ENCODE peak calls at places on chromosomes 16 and 17, in eight cellular contexts. N is H1, G is endothelial cell of umbilical vein, F is HCT116, E is SK-N-SH, U is GM12878, B is HepG2, Z is K562. I is an unnamed sample. For H3K9me3, the result is how much of the 10 kb centered on the place peaks cover.

GRCh38 chr17:9237661-9238301 is 216.5 kb downstream of the NTN1 start:
- DNase-seq in N (no peak), G (no peak), F (no peak), E (no peak), U (no peak), B (peak), Z (no peak), I (no peak)

GRCh38 chr17:65677932-65678331 is 116.5 kb upstream of the AXIN2 start:
- DNase-seq in N (no peak), G (no peak), F (no peak), E (no peak), U (no peak), B (peak), Z (no peak), I (no peak)

GRCh38 chr17:50518265-50519023 is 10.2 kb downstream of the MYCBPAP start:
- DNase-seq in N (no peak), G (no peak), F (no peak), E (no peak), U (no peak), B (peak), Z (no peak), I (no peak)

GRCh38 chr17:29112780-29113295 is 67.4 kb downstream of the MYO18A start:
- DNase-seq in N (no peak), G (no peak), F (no peak), E (no peak), U (no peak), B (no peak), Z (no peak), I (no peak)

GRCh38 chr17:81651692-81652091 is 4.7 kb downstream of the PDE6G start:
- DNase-seq in N (no peak), G (no peak), F (no peak), E (peak), U (no peak), B (peak), Z (no peak), I (no peak)

GRCh38 chr17:82204831-82205719 is 7.6 kb downstream of the CCDC57 start:
- DNase-seq in N (no peak), G (peak), F (no peak), E (peak), U (no peak), B (no peak), Z (no peak), I (no peak)

GRCh38 chr17:75088902-75089417 is 1.2 kb downstream of the SLC16A5 start:
- DNase-seq in N (no peak), G (peak), F (no peak), E (no peak), U (no peak), B (peak), Z (no peak), I (no peak)

GRCh38 chr16:82181456-82182185 is 11.6 kb upstream of the MPHOSPH6 start:
- DNase-seq in N (no peak), G (no peak), F (no peak), E (no peak), U (no peak), B (no peak), Z (no peak), I (no peak)

GRCh38 chr17:16282522-16282921 is 65.5 kb downstream of the PIGL start:
- DNase-seq in N (no peak), G (peak), F (peak), E (no peak), U (no peak), B (no peak), Z (no peak), I (no peak)

GRCh38 chr17:69492410-69493071 is 78.0 kb downstream of the MAP2K6 start:
- DNase-seq in N (peak), G (no peak), F (peak), E (peak), U (no peak), B (no peak), Z (no peak), I (no peak)

GRCh38 chr17:50141026-50141749 is 9.3 kb downstream of the PPP1R9B start:
- DNase-seq in N (no peak), G (no peak), F (no peak), E (no peak), U (no peak), B (no peak), Z (no peak), I (no peak)

GRCh38 chr17:82020874-82021727 is 1.6 kb downstream of the CENPX start:
- DNase-seq in N (no peak), G (peak), F (peak), E (peak), U (no peak), B (peak), Z (no peak), I (no peak)

GRCh38 chr17:46023783-46024388 is 24.8 kb downstream of the STH start:
- DNase-seq in N (no peak), G (no peak), F (no peak), E (no peak), U (no peak), B (no peak), Z (no peak), I (no peak)

GRCh38 chr17:49930880-49931279 is 38.1 kb upstream of the DLX4 start:
- DNase-seq in N (no peak), G (no peak), F (no peak), E (no peak), U (no peak), B (no peak), Z (no peak), I (no peak)

GRCh38 chr17:50477976-50478375 is 684 bp upstream of the RSAD1 start:
- DNase-seq in N (no peak), G (no peak), F (no peak), E (no peak), U (no peak), B (no peak), Z (no peak), I (no peak)

DNA sequence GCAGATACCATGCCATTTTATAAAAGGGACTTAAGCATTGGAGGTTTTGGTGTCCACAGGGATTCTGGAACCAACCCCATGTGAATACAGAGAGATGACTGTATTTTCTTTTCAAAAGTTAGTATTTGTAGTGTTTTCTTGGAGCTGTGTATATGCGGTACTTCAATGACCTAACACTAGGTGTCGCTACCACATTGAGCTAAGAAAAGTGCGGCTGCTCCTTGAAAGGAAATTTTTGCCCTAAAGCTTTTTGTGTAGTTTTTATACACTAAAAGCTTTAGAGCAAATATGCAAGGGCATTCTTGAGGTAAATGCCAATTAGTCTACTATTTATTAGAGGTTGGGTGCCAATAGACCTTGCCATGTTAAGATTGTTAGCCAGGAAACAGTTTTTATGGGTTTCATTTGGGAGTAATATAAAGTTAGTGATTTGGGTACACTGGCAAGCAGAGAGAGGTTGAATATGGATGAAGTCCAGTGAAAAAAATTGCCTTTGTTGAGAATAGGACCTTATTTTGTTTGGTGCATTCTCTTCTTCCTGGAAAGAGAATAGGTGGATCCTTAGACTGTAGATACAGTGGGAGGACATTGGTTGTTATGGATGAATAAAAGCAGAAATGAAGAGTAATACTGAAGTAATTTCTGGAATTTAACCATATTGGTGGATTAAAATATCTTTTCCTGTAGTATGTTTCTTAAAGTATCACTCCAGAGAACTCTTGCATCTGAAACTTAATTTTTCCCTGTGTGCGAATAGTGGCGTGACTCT is 43.3 kb downstream of the BCAS3 start:
- DNase-seq in N (no peak), G (peak), F (peak), E (peak), U (peak), B (peak), Z (peak), I (peak)
- TF ChIP-seq POLR2AphosphoS5 in N (no peak), G (no peak), F (no peak), E (no peak), U (no peak), B (no peak), Z (no peak), I (no peak)

DNA sequence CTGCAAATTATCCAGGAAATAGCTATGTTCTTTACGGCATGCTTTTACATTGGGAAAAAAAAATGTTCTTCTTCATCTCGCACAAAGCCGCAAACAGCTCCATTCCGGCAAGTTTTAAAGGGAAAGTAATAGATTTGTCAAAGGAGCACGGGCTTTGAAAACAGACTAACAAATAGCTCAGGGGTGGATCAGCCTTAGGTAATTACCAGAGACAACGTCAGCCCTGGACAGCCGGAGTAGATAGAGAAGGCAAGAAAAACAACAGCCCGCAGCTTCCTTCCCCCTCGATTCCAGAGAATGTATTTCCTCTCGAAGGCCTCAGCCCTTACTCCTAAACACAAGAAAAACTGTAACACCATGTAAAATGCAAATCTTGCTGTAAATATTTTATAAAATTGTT is 222.5 kb downstream of the C16orf78 start:
- DNase-seq in N (no peak), G (peak), F (no peak), E (peak), U (no peak), B (no peak), Z (peak), I (peak)
- H3K9ac ChIP-seq in N (no peak), G (peak), F (no peak), E (no peak), U (no peak), B (no peak), Z (no peak), I (peak)

GRCh38 chr16:35636831-35637230 is 2177.4 kb downstream of the TP53TG3F start:
- DNase-seq in N (no peak), G (no peak), F (no peak), E (no peak), U (no peak), B (no peak), Z (no peak), I (no peak)

GRCh38 chr16:35642322-35642835 is 2183.0 kb downstream of the TP53TG3F start:
- DNase-seq in N (no peak), G (no peak), F (no peak), E (no peak), U (no peak), B (no peak), Z (no peak), I (no peak)

GRCh38 chr16:35637683-35638082 is 2178.3 kb downstream of the TP53TG3F start:
- DNase-seq in N (no peak), G (no peak), F (no peak), E (no peak), U (no peak), B (no peak), Z (no peak), I (no peak)

DNA sequence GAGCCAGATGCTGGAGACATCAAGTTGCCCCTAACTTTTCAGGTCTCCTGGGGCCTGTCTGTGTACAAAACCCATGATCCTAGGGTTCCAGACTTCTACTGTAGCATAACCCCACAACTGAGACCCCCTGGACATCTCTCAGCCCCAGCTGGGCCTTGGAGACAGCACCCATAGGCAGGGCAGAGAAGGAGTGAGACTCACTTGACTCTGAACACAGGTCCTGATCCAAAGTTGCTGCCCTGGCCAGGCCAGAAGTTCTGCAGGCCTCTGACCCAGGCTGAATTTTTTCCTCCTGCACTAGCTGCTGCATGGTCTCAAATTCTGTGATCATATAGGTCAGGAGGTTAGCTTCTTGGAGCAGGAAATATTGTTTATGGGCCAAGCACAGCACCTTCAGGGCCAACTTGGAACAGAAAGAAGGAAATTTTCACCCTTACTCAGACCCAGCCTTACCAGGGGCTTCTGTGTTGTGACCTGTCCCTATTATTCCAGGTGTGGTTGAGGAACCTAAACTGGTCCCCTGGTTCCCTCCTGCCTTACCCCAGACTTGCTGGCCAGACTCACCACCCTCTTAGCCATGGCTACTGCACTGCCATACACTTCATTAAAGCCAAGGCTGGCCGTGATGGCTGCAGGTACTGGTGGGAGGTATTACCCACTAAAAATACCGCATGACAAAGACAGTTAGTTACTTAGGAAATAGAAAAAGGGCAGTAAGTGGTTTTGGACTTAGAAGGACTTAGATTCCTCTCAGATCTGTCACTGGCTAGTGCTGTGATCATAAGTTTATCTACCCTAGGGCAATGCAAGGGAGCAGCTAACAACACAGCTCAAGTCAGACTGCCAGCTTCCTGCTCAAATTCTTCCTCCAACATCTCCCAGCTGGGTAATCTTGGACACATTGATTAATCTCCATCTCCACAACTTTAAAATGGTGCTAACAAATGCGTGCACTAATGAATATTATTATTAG is 2180.1 kb downstream of the TP53TG3F start:
- DNase-seq in N (no peak), G (no peak), F (no peak), E (no peak), U (no peak), B (no peak), Z (no peak), I (no peak)
- H3K9me3 ChIP-seq in N (half or more), G (under half), F (under half), E (under half), U (under half), B (half or more), Z (under half), I (under half)

DNA sequence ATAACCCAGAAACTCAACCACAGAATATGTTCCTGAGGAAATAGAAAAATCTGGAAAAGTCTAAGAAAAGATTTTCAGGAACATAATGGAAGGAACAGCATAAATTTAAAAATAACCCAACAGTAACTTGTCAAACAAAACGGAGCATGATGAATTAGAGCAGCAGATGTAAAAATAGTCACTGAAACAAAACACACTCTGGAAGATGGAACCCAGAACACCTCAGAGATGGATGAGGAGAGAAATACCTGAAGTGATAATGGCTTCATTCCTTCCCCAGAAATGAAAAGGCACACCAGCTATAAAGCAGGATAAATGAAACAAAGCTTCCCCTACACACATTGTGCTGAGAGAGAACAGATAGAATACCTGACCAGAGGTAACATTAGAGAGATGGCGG is 6.3 kb downstream of the TK1 start:
- DNase-seq in N (no peak), G (no peak), F (no peak), E (no peak), U (no peak), B (no peak), Z (no peak), I (no peak)
- TF ChIP-seq POLR2AphosphoS5 in N (no peak), G (no peak), F (no peak), E (no peak), U (no peak), B (no peak), Z (no peak), I (no peak)

DNA sequence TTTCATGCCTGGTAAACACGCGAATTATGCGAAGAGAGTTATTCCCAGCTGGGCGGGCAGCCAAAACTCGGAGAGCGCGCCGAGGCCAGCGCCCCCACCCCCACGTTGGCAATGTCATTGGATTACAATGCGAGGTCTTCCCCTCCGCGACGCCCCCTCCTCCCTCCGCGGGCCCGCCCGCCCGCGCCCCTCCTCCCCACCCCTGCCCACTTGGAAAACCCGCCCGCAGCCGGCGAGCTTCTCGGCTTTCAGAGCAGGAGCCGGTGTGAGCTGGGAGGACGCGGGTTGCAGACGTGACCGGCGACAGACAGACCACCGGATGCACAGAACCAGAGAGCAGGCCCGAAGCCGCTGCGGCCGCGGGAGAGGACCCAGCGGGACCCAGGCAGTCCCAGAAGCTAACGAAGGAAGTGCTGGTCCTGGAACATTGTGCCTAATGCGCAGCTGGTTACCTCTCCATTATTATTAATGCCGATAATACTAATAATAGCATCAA is 4.0 kb downstream of the NOG start:
- DNase-seq in N (no peak), G (no peak), F (no peak), E (peak), U (no peak), B (no peak), Z (no peak), I (no peak)
- H3K9ac ChIP-seq in N (no peak), G (no peak), F (no peak), E (peak), U (no peak), B (no peak), Z (no peak), I (no peak)

GRCh38 chr17:21146362-21147021 is 19.7 kb downstream of the DHRS7B start:
- DNase-seq in N (no peak), G (no peak), F (no peak), E (no peak), U (no peak), B (no peak), Z (no peak), I (no peak)
- H3K9me3 ChIP-seq in N (under half), G (under half), F (under half), E (under half), U (under half), B (under half), Z (under half), I (under half)

DNA sequence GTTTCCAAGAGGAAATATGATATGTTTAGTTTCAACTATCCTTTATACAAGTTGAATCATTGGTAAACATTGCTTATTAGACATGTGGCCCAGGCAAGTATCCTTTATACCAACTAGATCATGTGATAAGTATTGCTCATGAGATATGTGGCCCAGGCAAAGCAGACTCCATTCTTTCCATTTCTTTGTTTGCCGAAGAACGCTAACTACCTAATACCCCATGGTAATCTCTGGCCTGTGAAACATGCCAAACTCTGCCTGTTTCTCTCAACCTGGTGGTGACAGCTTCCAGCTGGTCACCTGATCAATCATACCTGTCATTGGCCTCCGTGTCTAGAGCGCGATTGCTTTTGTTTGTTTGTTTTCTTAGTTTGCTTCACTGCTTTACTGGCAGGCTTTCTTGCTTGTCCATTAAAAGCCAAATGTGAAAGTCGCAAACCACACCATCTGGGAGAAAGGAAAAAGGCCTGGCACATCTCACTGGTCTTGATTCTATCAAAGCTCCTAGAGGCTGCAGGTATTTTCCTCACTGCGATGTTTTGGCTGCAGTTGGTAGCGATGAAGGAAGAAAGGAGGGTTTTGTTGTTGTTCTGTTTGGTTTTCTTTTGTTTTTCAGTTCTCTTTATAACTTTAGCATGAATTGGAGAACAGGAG is 686.2 kb downstream of the KCNJ2 start:
- DNase-seq in N (no peak), G (no peak), F (no peak), E (no peak), U (no peak), B (no peak), Z (no peak), I (no peak)
- TF ChIP-seq POLR2AphosphoS5 in N (no peak), G (no peak), F (no peak), E (no peak), U (no peak), B (no peak), Z (no peak), I (no peak)

I was measured in SK-N-MC.